ENCODE peak calls at places on chromosome 15, in eight cellular contexts. X, N, R, J, Q, G, S and C are unnamed samples.

GRCh38 chr15:63392355-63393009 is 10.8 kb upstream of the CA12 start:
- DNase-seq in X (no peak), Q (no peak), G (peak; percentile 71), R (no peak), S (peak; percentile 77), N (no peak), J (no peak), C (no peak)

GRCh38 chr15:81023483-81024264 is 23.0 kb downstream of the TLNRD1 start:
- DNase-seq in R (peak; percentile 93), S (peak; percentile 65), G (peak; percentile 81), J (peak; percentile 24), Q (peak; percentile 51), X (peak; percentile 80), N (no peak), C (no peak)

GRCh38 chr15:59609730-59610712 is 1.6 kb upstream of the GCNT3 start:
- DNase-seq in S (no peak), G (peak; percentile 37), N (no peak), R (no peak), X (no peak), J (no peak), Q (no peak), C (no peak)

GRCh38 chr15:31265090-31265870 is 61.4 kb upstream of the KLF13 start:
- DNase-seq in G (no peak), N (no peak), R (no peak), X (no peak), Q (no peak), J (no peak), S (no peak), C (peak; percentile 57)

GRCh38 chr15:68821898-68822380 is 1.2 kb upstream of the ANP32A start:
- DNase-seq in N (no peak), X (peak; percentile 9), Q (no peak), S (peak; percentile 64), J (peak; percentile 70), R (peak; percentile 19), G (no peak), C (no peak)

GRCh38 chr15:98725874-98726273 is 77.5 kb downstream of the IGF1R start:
- DNase-seq in J (peak; percentile 28), G (no peak), Q (no peak), X (no peak), N (no peak), S (no peak), R (no peak), C (no peak)

GRCh38 chr15:25775317-25775912 is 87.7 kb downstream of the ATP10A start:
- DNase-seq in X (peak; percentile 49), J (peak; percentile 22), N (no peak), R (no peak), G (peak; percentile 16), Q (no peak), S (no peak), C (no peak)

GRCh38 chr15:77013786-77014136 is 18.8 kb downstream of the PSTPIP1 start:
- DNase-seq in N (no peak), S (peak; percentile 42), J (peak; percentile 48), G (no peak), Q (no peak), R (no peak), X (no peak), C (no peak)